ENCODE peak calls at places on chromosomes 13 and 19, in four cellular contexts. I is GM12878, E is fibroblast of lung, Z is heart left ventricle. G is an unnamed sample.

GRCh38 chr19:18073197-18073596 is 13.5 kb downstream of the IL12RB1 start:
- DNase-seq in I (no peak), E (no peak), Z (no peak), G (no peak)

GRCh38 chr13:40164137-40164536 is 502.3 kb downstream of the FOXO1 start:
- DNase-seq in Z (no peak), E (peak), I (no peak), G (no peak)

GRCh38 chr19:16160943-16161560 is 12.3 kb downstream of the CIB3 start:
- DNase-seq in I (no peak), Z (no peak), E (peak), G (no peak)

GRCh38 chr13:31096624-31097302 is 64.9 kb downstream of the HSPH1 start:
- DNase-seq in Z (no peak), E (no peak), I (no peak), G (no peak)

GRCh38 chr13:31940076-31940475 is 91.5 kb upstream of the FRY start:
- DNase-seq in E (no peak), I (no peak), Z (no peak), G (no peak)

GRCh38 chr13:74026753-74027152 is 107.5 kb downstream of the KLF12 start:
- DNase-seq in Z (no peak), E (no peak), I (peak), G (no peak)

GRCh38 chr13:36428083-36428482 is 4.2 kb upstream of the CCNA1 start:
- DNase-seq in E (no peak), Z (no peak), I (no peak), G (no peak)

GRCh38 chr13:36438594-36439483 is 6.5 kb downstream of the CCNA1 start:
- DNase-seq in Z (no peak), I (no peak), E (no peak), G (no peak)

GRCh38 chr19:11230621-11231386 is 8.6 kb upstream of the ANGPTL8 start:
- DNase-seq in Z (no peak), E (no peak), I (no peak), G (no peak)

GRCh38 chr19:23415561-23416191 is 20.4 kb upstream of the ZNF91 start:
- DNase-seq in Z (peak), I (no peak), E (no peak), G (peak)

GRCh38 chr19:48954595-48955307 is at the start of gene BAX:
- DNase-seq in E (peak), Z (peak), I (peak), G (peak)
- TF ChIP-seq CTCF in E (no peak), Z (no peak), I (peak), G (no peak)

DNA sequence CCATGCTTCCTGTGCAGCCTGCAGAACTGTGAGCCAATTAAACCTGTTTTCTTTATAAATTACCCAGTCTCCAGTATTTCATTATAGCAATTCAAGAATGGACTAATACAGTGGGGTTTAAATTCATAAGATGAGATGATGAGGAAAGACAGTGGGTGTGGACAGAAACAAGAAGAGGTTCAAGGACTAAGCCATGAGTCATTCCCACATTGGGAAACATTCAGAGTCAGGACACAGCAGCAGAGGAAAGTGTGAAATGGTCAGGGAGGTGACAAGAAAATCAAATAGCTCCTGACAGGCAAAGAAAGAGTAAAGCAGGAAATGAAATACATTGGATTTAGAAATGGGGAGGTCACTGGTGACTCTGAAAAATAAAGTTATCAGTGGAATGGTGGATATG is 9.1 kb downstream of the ZNF841 start:
- DNase-seq in I (no peak), Z (no peak), E (peak), G (no peak)
- H3K27ac ChIP-seq in I (no peak), Z (no peak), E (no peak), G (no peak)

DNA sequence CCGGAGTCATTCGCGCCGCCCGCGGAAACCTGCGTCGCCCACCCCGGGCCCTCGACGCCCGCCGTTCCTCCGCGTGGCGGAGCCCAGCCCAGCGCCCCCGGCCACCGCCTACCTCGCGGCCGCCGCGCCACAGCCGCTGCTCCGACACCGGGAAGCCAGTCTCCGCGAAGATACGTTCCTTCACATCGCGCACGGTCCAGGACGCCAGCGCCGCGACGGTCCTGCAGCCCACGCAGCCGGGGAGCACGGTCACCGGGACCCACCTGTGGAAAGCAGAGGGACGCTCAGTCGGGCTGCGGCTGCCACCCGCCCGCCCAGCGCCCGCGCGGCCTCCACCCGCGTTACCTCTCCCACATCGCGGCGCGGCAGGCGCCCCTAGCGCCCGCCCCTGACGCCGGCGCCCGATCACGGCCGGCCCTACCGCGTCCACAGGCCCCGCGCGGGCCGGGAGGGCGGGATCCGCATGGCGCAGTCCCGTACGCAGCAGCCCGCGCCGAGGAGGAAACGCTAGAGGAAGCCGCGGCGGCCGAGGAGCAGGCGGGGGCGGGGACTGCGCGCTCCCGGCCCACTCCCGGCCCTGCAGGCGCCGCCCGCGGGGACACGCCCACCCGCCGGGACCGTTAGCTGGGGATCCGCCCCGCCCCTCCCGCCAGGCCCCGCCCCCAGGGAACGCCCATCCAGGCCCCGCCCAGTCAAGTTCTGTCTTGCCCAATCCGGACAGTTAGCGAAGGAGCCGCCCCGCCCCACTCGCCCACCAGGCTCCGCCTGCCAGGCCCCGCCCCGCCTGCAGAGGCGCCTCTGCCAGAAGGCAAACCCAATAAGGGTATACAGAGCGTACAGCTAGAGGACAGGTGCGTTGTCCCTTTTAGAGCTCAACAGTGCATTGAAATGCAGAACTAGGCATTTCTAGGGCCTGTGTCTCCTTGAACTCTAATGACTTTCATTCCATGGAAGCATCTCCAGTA is 58.2 kb downstream of the SACS start:
- DNase-seq in Z (peak), I (peak), E (peak), G (peak)
- TF ChIP-seq CTCF in Z (peak), I (no peak), E (peak), G (no peak)

GRCh38 chr19:2627319-2627829 is 75.1 kb downstream of the GNG7 start:
- DNase-seq in Z (peak), E (peak), I (no peak), G (peak)
- H3K27ac ChIP-seq in Z (peak), E (peak), I (peak), G (peak)

GRCh38 chr13:50174630-50175029 is 159.4 kb downstream of the KCNRG start:
- DNase-seq in Z (no peak), I (no peak), E (no peak), G (no peak)
- TF ChIP-seq CTCF in Z (no peak), I (no peak), E (no peak), G (no peak)

G was measured in testis.